ENCODE peak calls at places on chromosome 7, in nine cellular contexts. I, Y, G, X, B, T, L, U and A are unnamed samples.
A peak's percentile ranks its signal among the peaks of the same experiment; 100 is the strongest.

GRCh38 chr7:42250411-42250810 is 13.4 kb upstream of the GLI3 start:
- DNase-seq in I (no peak), Y (no peak), G (no peak), X (no peak), B (no peak), T (no peak), L (no peak), U (no peak), A (no peak)

GRCh38 chr7:77727936-77728701 is 31.9 kb downstream of the RSBN1L start:
- DNase-seq in I (peak; percentile 10), Y (no peak), G (no peak), X (no peak), B (no peak), T (no peak), L (peak; percentile 56), U (peak; percentile 34), A (no peak)

GRCh38 chr7:106462365-106462859 is 177.6 kb upstream of the NAMPT start:
- DNase-seq in I (peak; percentile 39), Y (no peak), G (no peak), X (no peak), B (no peak), T (peak; percentile 11), L (no peak), U (peak; percentile 26), A (no peak)

GRCh38 chr7:90119178-90119971 is 34.9 kb upstream of the STEAP1 start:
- DNase-seq in I (peak; percentile 11), Y (peak; percentile 25), G (peak; percentile 23), X (peak; percentile 51), B (no peak), T (no peak), L (peak; percentile 61), U (peak; percentile 21), A (peak; percentile 82)

GRCh38 chr7:130838738-130839137 is 104.7 kb upstream of the KLF14 start:
- DNase-seq in I (no peak), Y (no peak), G (no peak), X (no peak), B (no peak), T (peak; percentile 48), L (no peak), U (peak; percentile 96), A (no peak)

GRCh38 chr7:48045205-48045765 is 9.9 kb downstream of the C7orf57 start:
- DNase-seq in I (no peak), Y (no peak), G (no peak), X (no peak), B (no peak), T (no peak), L (no peak), U (no peak), A (peak; percentile 33)

GRCh38 chr7:129401228-129401967 is 32.8 kb upstream of the STRIP2 start:
- DNase-seq in I (peak; percentile 9), Y (no peak), G (no peak), X (no peak), B (no peak), T (no peak), L (peak; percentile 43), U (peak; percentile 4), A (no peak)

GRCh38 chr7:45203947-45204445 is 46.4 kb downstream of the RAMP3 start:
- DNase-seq in I (peak; percentile 21), Y (no peak), G (no peak), X (no peak), B (no peak), T (no peak), L (no peak), U (peak; percentile 10), A (no peak)

GRCh38 chr7:121198502-121198901 is 130.3 kb upstream of the WNT16 start:
- DNase-seq in I (no peak), Y (no peak), G (no peak), X (no peak), B (no peak), T (no peak), L (no peak), U (no peak), A (no peak)

GRCh38 chr7:88218836-88219605 is 817 bp downstream of the SRI start:
- DNase-seq in I (peak; percentile 67), Y (peak; percentile 20), G (peak; percentile 33), X (peak; percentile 67), B (peak; percentile 69), T (peak; percentile 44), L (peak; percentile 72), U (peak; percentile 62), A (peak; percentile 84)

GRCh38 chr7:1942026-1942703 is 272.1 kb downstream of the ELFN1 start:
- DNase-seq in I (no peak), Y (no peak), G (no peak), X (peak; percentile 30), B (no peak), T (no peak), L (no peak), U (no peak), A (no peak)

GRCh38 chr7:30225863-30226361 is 58.5 kb upstream of the ZNRF2 start:
- DNase-seq in I (peak; percentile 60), Y (no peak), G (no peak), X (peak; percentile 88), B (peak; percentile 79), T (peak; percentile 12), L (no peak), U (peak; percentile 86), A (no peak)

GRCh38 chr7:105198223-105198622 is 184.2 kb downstream of the KMT2E start:
- DNase-seq in I (peak; percentile 44), Y (no peak), G (no peak), X (no peak), B (no peak), T (peak; percentile 87), L (no peak), U (peak; percentile 94), A (no peak)

GRCh38 chr7:95396136-95397032 is at the start of gene PON3:
- DNase-seq in I (no peak), Y (no peak), G (no peak), X (peak; percentile 47), B (no peak), T (no peak), L (peak; percentile 65), U (no peak), A (peak; percentile 69)

GRCh38 chr7:936131-937054 is 18.1 kb downstream of the ADAP1 start:
- DNase-seq in I (peak; percentile 8), Y (no peak), G (no peak), X (peak; percentile 50), B (peak; percentile 60), T (peak; percentile 68), L (no peak), U (peak; percentile 48), A (no peak)

GRCh38 chr7:155598810-155599210 is 45.7 kb upstream of the RBM33 start:
- DNase-seq in I (peak; percentile 88), Y (peak; percentile 80), G (peak; percentile 85), X (peak; percentile 78), B (peak; percentile 82), T (peak; percentile 72), L (peak; percentile 96), U (peak; percentile 38), A (peak; percentile 97)

GRCh38 chr7:30789334-30789711 is 18.1 kb downstream of the MINDY4 start:
- DNase-seq in I (no peak), Y (no peak), G (no peak), X (peak; percentile 62), B (peak; percentile 81), T (peak; percentile 44), L (no peak), U (peak; percentile 83), A (no peak)

GRCh38 chr7:71846160-71846559 is 566.0 kb downstream of the CALN1 start:
- DNase-seq in I (peak; percentile 47), Y (no peak), G (no peak), X (no peak), B (no peak), T (no peak), L (peak; percentile 83), U (no peak), A (no peak)

GRCh38 chr7:4438723-4439245 is 243.3 kb upstream of the FOXK1 start:
- DNase-seq in I (no peak), Y (no peak), G (no peak), X (no peak), B (no peak), T (no peak), L (no peak), U (no peak), A (no peak)

GRCh38 chr7:101115215-101115614 is 11.7 kb upstream of the SERPINE1 start:
- DNase-seq in I (no peak), Y (no peak), G (no peak), X (no peak), B (no peak), T (no peak), L (no peak), U (no peak), A (no peak)
- H3K27me3 ChIP-seq in I (no peaks in the 10 kb centered on the region), Y (no peaks in the 10 kb centered on the region), G (no peaks in the 10 kb centered on the region), X (no peaks in the 10 kb centered on the region), B (no peaks in the 10 kb centered on the region), T (no peaks in the 10 kb centered on the region), L (no peaks in the 10 kb centered on the region), U (no peaks in the 10 kb centered on the region), A (no peaks in the 10 kb centered on the region)

GRCh38 chr7:16840094-16840493 is 35.3 kb upstream of the AGR2 start:
- DNase-seq in I (no peak), Y (no peak), G (no peak), X (no peak), B (no peak), T (no peak), L (no peak), U (no peak), A (no peak)
- H3K27ac ChIP-seq in I (no peak overlapping the region), Y (no peak overlapping the region), G (no peak overlapping the region), X (no peak overlapping the region), B (no peak overlapping the region), T (no peak overlapping the region), L (no peak overlapping the region), U (no peak overlapping the region), A (no peak overlapping the region)

DNA sequence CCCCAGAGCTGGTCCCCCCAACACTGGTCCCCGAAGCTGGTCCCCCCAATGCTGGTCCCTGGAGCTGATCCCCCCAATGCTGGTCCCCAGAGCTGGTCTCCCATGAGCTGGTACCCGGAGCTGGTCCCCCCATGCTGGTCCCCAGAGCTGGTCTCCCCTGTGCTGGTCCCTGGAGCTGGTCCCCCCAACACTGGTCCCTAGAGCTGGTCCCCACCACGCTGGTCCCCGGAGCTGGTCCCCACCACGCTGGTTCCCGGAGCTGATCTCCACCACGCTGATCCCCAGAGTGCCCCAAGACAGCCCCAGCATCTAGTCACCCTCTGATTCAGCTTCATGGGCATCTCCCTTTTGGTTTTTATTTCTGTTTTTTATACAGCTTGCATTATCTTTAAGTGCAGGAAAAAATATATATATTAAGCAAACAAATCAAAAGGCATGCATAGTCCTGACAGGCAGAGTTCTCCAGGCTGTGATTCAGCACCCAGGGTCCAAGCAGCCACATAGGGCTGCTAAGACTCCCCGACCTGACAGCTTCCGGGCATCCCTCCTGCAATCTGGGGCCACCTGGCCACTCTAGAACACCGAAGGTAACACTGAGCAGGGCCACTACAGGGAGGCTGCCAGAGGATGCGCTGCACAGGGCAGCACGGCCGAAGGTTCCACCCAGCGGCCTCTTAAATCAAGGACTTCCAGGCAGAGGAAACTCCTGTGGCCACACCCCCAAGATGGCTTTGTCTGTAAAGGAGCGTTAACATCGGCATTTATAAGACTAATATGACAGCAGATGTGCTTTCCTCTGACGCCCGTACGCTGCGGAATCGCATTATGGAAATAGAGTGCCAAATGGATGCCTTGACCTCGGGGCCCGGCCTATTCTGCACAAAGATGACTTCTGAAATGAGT is 215.0 kb downstream of the PTPRN2 start:
- DNase-seq in I (no peak), Y (no peak), G (no peak), X (no peak), B (no peak), T (no peak), L (no peak), U (no peak), A (no peak)
- H3K27me3 ChIP-seq in I (no peaks in the 10 kb centered on the region), Y (no peaks in the 10 kb centered on the region), G (no peaks in the 10 kb centered on the region), X (no peaks in the 10 kb centered on the region), B (no peaks in the 10 kb centered on the region), T (no peaks in the 10 kb centered on the region), L (no peaks in the 10 kb centered on the region), U (no peaks in the 10 kb centered on the region), A (no peaks in the 10 kb centered on the region)

GRCh38 chr7:140062528-140063299 is at the start of gene PARP12:
- DNase-seq in I (peak; percentile 92), Y (peak; percentile 85), G (peak; percentile 91), X (peak; percentile 95), B (peak; percentile 91), T (peak; percentile 76), L (peak; percentile 90), U (peak; percentile 78), A (peak; percentile 99)
- H3K27ac ChIP-seq in I (peak within 1 kb of the TSS; percentile 97), Y (peak within 1 kb of the TSS; percentile 82), G (peak within 1 kb of the TSS; percentile 82), X (peak within 1 kb of the TSS; percentile 30), B (peak within 1 kb of the TSS; percentile 88), T (peak within 1 kb of the TSS; percentile 66), L (no peak within 1 kb of the TSS), U (peak within 1 kb of the TSS; percentile 73), A (peak within 1 kb of the TSS; percentile 92)